ENCODE peak calls at places on chromosomes 3 and 15, in ten cellular contexts. S, P, L, Z, J, E, D, Y, C and F are unnamed samples.

GRCh38 chr15:73794501-73795133 is 41.5 kb upstream of the INSYN1 start:
- DNase-seq in C (peak), D (no peak), E (no peak), J (peak), Y (no peak), S (no peak), P (no peak), Z (no peak), L (peak), F (peak)

GRCh38 chr15:100863406-100864198 is 16.0 kb upstream of the ALDH1A3 start:
- DNase-seq in S (no peak), E (no peak), C (peak), J (peak), Z (no peak), D (no peak), P (no peak), Y (peak), L (no peak), F (no peak)

GRCh38 chr3:50573566-50574279 is 4.4 kb downstream of the HEMK1 start:
- DNase-seq in D (no peak), E (no peak), J (no peak), Y (no peak), P (no peak), S (no peak), Z (no peak), C (no peak), L (no peak), F (no peak)

GRCh38 chr15:31197497-31198414 is 96.2 kb upstream of the TRPM1 start:
- DNase-seq in P (peak), L (no peak), D (no peak), Y (peak), S (no peak), J (peak), C (peak), Z (peak), E (peak), F (peak)

GRCh38 chr3:101962055-101962454 is 112.7 kb downstream of the NFKBIZ start:
- DNase-seq in Z (no peak), E (no peak), Y (no peak), L (no peak), C (peak), J (no peak), P (no peak), S (no peak), D (no peak), F (no peak)

GRCh38 chr3:21750831-21751391 is at the start of gene ZNF385D:
- DNase-seq in L (peak), P (peak), C (peak), D (peak), Y (no peak), E (no peak), J (peak), S (no peak), Z (peak), F (peak)

GRCh38 chr3:123713211-123713610 is 128.4 kb upstream of the HACD2 start:
- DNase-seq in D (no peak), C (no peak), Z (no peak), S (no peak), L (no peak), P (no peak), Y (no peak), E (no peak), J (no peak), F (no peak)

GRCh38 chr3:37628711-37629301 is 232.9 kb upstream of the CTDSPL start:
- DNase-seq in E (no peak), P (no peak), Y (no peak), C (no peak), Z (no peak), L (no peak), J (peak), D (no peak), S (peak), F (no peak)

GRCh38 chr15:96361309-96362000 is 31.0 kb downstream of the NR2F2 start:
- DNase-seq in P (peak), L (no peak), Y (no peak), S (no peak), J (no peak), E (no peak), Z (no peak), D (no peak), C (no peak), F (no peak)

GRCh38 chr15:96122077-96123027 is 208.1 kb upstream of the NR2F2 start:
- DNase-seq in S (no peak), P (no peak), Z (no peak), L (peak), C (peak), Y (no peak), D (no peak), E (no peak), J (peak), F (peak)

GRCh38 chr3:174863488-174863887 is 4.4 kb downstream of the NAALADL2 start:
- DNase-seq in E (no peak), L (peak), Z (no peak), J (no peak), Y (no peak), S (no peak), C (no peak), D (no peak), P (no peak), F (no peak)

GRCh38 chr3:184703657-184704056 is 8.2 kb downstream of the MAGEF1 start:
- DNase-seq in S (no peak), Z (no peak), L (no peak), P (no peak), E (no peak), D (no peak), Y (no peak), J (no peak), C (no peak), F (no peak)

GRCh38 chr3:144121661-144122060 is 150.0 kb downstream of the DIPK2A start:
- DNase-seq in Z (no peak), L (no peak), Y (no peak), E (no peak), C (no peak), D (no peak), S (no peak), P (no peak), J (no peak), F (no peak)

GRCh38 chr15:67850995-67851535 is 11.2 kb upstream of the RNU6-1 start:
- DNase-seq in L (peak), J (peak), Y (no peak), P (no peak), C (peak), S (no peak), E (peak), D (no peak), Z (no peak), F (peak)

GRCh38 chr15:65638681-65639089 is 16.9 kb downstream of the SLC24A1 start:
- DNase-seq in C (peak), P (peak), Y (no peak), L (peak), S (peak), J (peak), Z (no peak), D (no peak), E (peak), F (peak)

GRCh38 chr3:53169045-53169831 is 8.2 kb downstream of the PRKCD start:
- DNase-seq in J (no peak), Z (no peak), D (no peak), P (peak), Y (no peak), E (peak), S (no peak), L (peak), C (no peak), F (no peak)

GRCh38 chr3:16088496-16088895 is 86.0 kb upstream of the GALNT15 start:
- DNase-seq in S (no peak), Z (no peak), D (no peak), L (peak), C (peak), J (peak), E (no peak), Y (no peak), P (no peak), F (peak)

GRCh38 chr3:64129106-64129505 is 96.2 kb downstream of the PRICKLE2 start:
- DNase-seq in L (no peak), Y (no peak), J (no peak), Z (no peak), D (no peak), C (no peak), E (no peak), P (no peak), S (no peak), F (no peak)

GRCh38 chr15:60760646-60761504 is 281.9 kb upstream of the ICE2 start:
- DNase-seq in J (peak), C (peak), Z (no peak), Y (no peak), E (no peak), L (peak), P (no peak), S (no peak), D (no peak), F (peak)

GRCh38 chr15:84968301-84968700 is 13.4 kb upstream of the PDE8A start:
- DNase-seq in J (no peak), P (no peak), C (no peak), S (no peak), Y (no peak), Z (no peak), D (no peak), E (no peak), L (no peak), F (no peak)

GRCh38 chr15:62579842-62580241 is 414.8 kb upstream of the C2CD4B start:
- DNase-seq in P (no peak), D (no peak), Y (no peak), L (no peak), Z (no peak), E (no peak), J (no peak), C (no peak), S (no peak), F (no peak)

GRCh38 chr15:62584301-62585235 is 419.5 kb upstream of the C2CD4B start:
- DNase-seq in E (no peak), C (no peak), P (no peak), D (no peak), J (no peak), Y (no peak), Z (no peak), L (no peak), S (no peak), F (no peak)

GRCh38 chr15:62578960-62579359 is 413.9 kb upstream of the C2CD4B start:
- DNase-seq in P (no peak), S (no peak), Y (no peak), C (no peak), J (no peak), E (peak), L (no peak), D (no peak), Z (no peak), F (no peak)

GRCh38 chr15:62578548-62578947 is 413.5 kb upstream of the C2CD4B start:
- DNase-seq in J (no peak), S (no peak), C (no peak), Z (no peak), L (no peak), E (no peak), D (no peak), Y (no peak), P (no peak), F (no peak)

GRCh38 chr15:62582580-62582979 is 417.5 kb upstream of the C2CD4B start:
- DNase-seq in D (no peak), L (no peak), C (no peak), Z (no peak), S (no peak), J (no peak), Y (no peak), P (no peak), E (no peak), F (no peak)
- TF ChIP-seq CTCF in D (no peak), L (no peak), C (no peak), Z (no peak), S (no peak), J (no peak), Y (no peak), P (no peak), E (no peak), F (no peak)

DNA sequence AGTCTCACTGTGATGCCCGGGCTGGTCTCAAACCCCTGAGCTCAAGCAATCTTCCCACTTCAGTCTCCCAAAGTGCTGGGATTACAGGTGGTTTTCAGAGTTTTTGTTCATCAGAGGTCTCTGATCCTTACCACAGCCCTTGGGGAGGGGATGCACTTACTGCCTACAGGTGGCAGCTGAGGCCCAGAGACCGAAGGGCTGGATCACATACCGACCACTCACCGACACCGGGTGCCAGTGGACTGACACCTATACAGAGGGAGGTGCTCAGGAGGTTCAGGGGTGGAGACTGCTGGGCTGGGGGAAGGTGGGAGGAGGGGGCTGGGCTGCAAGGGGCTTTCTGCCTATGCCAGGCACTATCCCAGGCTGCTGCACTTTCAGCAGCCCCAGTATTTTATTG is 19.5 kb downstream of the DUSP7 start:
- DNase-seq in Z (no peak), Y (no peak), S (no peak), C (no peak), L (no peak), P (peak), E (peak), D (no peak), J (no peak), F (peak)
- TF ChIP-seq CTCF in Z (no peak), Y (no peak), S (no peak), C (no peak), L (peak), P (peak), E (peak), D (peak), J (no peak), F (no peak)

GRCh38 chr15:90893175-90894090 is 9.1 kb downstream of the FES start:
- DNase-seq in L (no peak), Z (no peak), J (no peak), E (peak), D (no peak), S (no peak), C (no peak), Y (no peak), P (no peak), F (no peak)
- TF ChIP-seq CTCF in L (no peak), Z (no peak), J (no peak), E (peak), D (peak), S (no peak), C (no peak), Y (no peak), P (no peak), F (peak)

DNA sequence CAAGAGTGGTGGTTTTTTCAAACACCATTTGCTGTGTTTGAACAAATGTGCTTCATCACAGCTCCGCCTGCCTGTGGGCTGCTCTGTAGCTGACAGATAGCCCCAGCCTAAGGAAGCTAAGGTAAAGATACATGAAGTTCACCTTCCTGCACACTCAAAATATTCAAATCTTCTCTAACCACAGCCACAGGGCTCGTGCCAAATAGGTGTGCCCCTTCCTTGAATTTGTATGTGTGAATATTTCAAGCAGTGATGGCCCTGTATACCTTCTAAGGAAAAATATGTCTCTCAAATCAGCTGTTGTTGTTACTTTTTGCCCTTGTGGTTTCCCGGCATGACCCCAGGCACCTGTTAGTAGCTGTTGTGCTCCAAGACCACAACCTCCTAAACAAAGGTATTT is 92.8 kb downstream of the CCNL1 start:
- DNase-seq in C (no peak), Y (no peak), Z (no peak), E (no peak), L (no peak), P (no peak), S (no peak), D (no peak), J (no peak), F (no peak)
- TF ChIP-seq CTCF in C (no peak), Y (no peak), Z (no peak), E (no peak), L (no peak), P (no peak), S (no peak), D (no peak), J (no peak), F (no peak)

GRCh38 chr3:148957586-148957985 is 33.8 kb upstream of the GYG1 start:
- DNase-seq in Y (no peak), J (no peak), E (peak), C (no peak), L (no peak), Z (peak), P (peak), D (no peak), S (no peak), F (no peak)
- TF ChIP-seq CTCF in Y (no peak), J (peak), E (peak), C (peak), L (peak), Z (peak), P (peak), D (peak), S (peak), F (peak)

GRCh38 chr3:179418610-179419009 is 32.7 kb downstream of the GNB4 start:
- DNase-seq in C (no peak), S (no peak), E (no peak), Z (no peak), L (no peak), Y (no peak), D (no peak), J (no peak), P (no peak), F (no peak)

GRCh38 chr3:179410999-179411398 is 40.3 kb downstream of the GNB4 start:
- DNase-seq in E (no peak), D (no peak), J (no peak), P (no peak), C (no peak), Y (no peak), Z (no peak), S (no peak), L (no peak), F (no peak)

GRCh38 chr3:179416681-179417080 is 34.6 kb downstream of the GNB4 start:
- DNase-seq in S (peak), L (no peak), C (peak), P (no peak), D (no peak), J (peak), E (no peak), Y (no peak), Z (no peak), F (no peak)

GRCh38 chr3:179415377-179415776 is 35.9 kb downstream of the GNB4 start:
- DNase-seq in E (no peak), L (no peak), Z (no peak), P (no peak), J (no peak), Y (no peak), S (no peak), C (no peak), D (no peak), F (no peak)

DNA sequence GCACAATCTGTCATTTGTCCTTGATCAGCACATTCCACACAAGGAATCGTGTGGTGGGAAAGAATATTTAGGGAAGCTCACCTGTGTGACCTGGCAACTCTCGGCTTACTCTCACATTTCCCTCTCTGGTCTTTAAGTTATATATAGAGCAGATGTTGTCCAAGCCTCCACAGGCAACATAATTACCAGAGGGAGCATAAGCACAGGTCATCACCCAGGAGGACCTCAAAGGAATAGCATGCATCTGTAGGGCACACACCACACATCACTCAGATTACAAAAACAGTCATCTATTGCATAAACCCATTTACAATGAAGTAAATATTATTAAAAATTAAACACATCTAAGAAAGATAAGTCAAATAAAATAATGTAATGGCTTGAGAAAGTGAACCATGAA is 36.5 kb downstream of the GNB4 start:
- DNase-seq in E (no peak), P (no peak), C (no peak), J (no peak), L (no peak), S (no peak), D (no peak), Y (no peak), Z (no peak), F (no peak)
- TF ChIP-seq CTCF in E (no peak), P (no peak), C (no peak), J (no peak), L (no peak), S (no peak), D (no peak), Y (no peak), Z (no peak), F (no peak)

GRCh38 chr3:163491714-163492113 is 1586.6 kb downstream of the SI start:
- DNase-seq in J (no peak), L (no peak), P (no peak), Y (no peak), Z (no peak), C (no peak), E (no peak), S (no peak), D (no peak), F (no peak)

DNA sequence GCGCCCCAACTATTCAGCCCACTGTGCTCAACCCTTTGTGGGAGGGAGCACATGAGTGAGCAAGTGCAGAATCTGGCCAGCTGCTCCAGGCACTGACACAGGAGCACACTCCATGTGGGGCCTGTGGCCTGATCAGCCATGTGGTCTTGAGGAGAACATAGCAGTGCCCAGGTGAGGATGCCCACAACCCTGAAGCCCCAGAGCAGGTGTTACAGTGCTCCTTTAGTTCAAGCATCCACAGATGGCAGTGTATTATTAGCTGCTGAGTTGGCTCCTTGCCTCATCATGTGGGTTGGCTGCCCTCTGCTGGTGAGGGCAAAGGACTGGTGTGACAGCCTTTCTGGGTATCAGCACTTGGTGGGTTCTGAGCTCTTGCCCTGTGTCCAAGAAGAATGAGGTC is 1588.2 kb downstream of the SI start:
- DNase-seq in D (no peak), J (peak), S (peak), C (peak), P (peak), Y (peak), L (peak), E (peak), Z (peak), F (peak)
- TF ChIP-seq CTCF in D (peak), J (peak), S (peak), C (peak), P (peak), Y (no peak), L (peak), E (peak), Z (peak), F (peak)

GRCh38 chr15:35179739-35180138 is 94.6 kb upstream of the NANOGP8 start:
- DNase-seq in P (no peak), E (no peak), Z (no peak), S (no peak), C (no peak), D (no peak), L (no peak), Y (no peak), J (no peak), F (no peak)
- TF ChIP-seq CTCF in P (no peak), E (no peak), Z (no peak), S (no peak), C (no peak), D (no peak), L (no peak), Y (no peak), J (no peak), F (no peak)